ENCODE peak calls at places on chromosomes 7 and 10, in ten cellular contexts. O is gastrocnemius medialis, T is testis, Y is HepG2, P is IMR-90, V is spleen, I is uterus, R is tibial nerve, B is GM12878, E is H1. S is an unnamed sample.

GRCh38 chr10:30103595-30104310 is 44.4 kb upstream of the JCAD start:
- DNase-seq in O (no peak), T (no peak), Y (no peak), P (no peak), V (no peak), I (no peak), R (no peak), B (no peak), E (no peak), S (no peak)

GRCh38 chr7:17130281-17131059 is 168.0 kb upstream of the AHR start:
- DNase-seq in O (no peak), T (no peak), Y (peak; percentile 98), P (peak; percentile 90), V (no peak), I (no peak), R (no peak), B (no peak), E (no peak), S (no peak)

GRCh38 chr7:24877790-24878311 is 102.1 kb downstream of the OSBPL3 start:
- DNase-seq in O (no peak), T (no peak), Y (no peak), P (peak; percentile 42), V (no peak), I (no peak), R (no peak), B (peak; percentile 62), E (no peak), S (no peak)

GRCh38 chr7:86469680-86470295 is 173.9 kb upstream of the GRM3 start:
- DNase-seq in O (peak; percentile 10), T (peak; percentile 89), Y (peak; percentile 70), P (peak; percentile 55), V (no peak), I (no peak), R (peak; percentile 21), B (peak; percentile 27), E (peak; percentile 67), S (no peak)

GRCh38 chr10:712089-712488 is 22.6 kb upstream of the DIP2C start:
- DNase-seq in O (no peak), T (no peak), Y (peak; percentile 84), P (no peak), V (no peak), I (no peak), R (no peak), B (no peak), E (no peak), S (no peak)

GRCh38 chr10:23723796-23724195 is 284.9 kb downstream of the OTUD1 start:
- DNase-seq in O (no peak), T (no peak), Y (no peak), P (no peak), V (no peak), I (no peak), R (no peak), B (no peak), E (no peak), S (no peak)

GRCh38 chr7:116218051-116218645 is 7.8 kb downstream of the TES start:
- DNase-seq in O (no peak), T (no peak), Y (no peak), P (peak; percentile 98), V (no peak), I (no peak), R (no peak), B (no peak), E (no peak), S (no peak)

GRCh38 chr10:67086324-67087139 is 160.7 kb downstream of the LRRTM3 start:
- DNase-seq in O (no peak), T (no peak), Y (no peak), P (no peak), V (no peak), I (no peak), R (no peak), B (no peak), E (no peak), S (no peak)

GRCh38 chr7:128176696-128177095 is 64.4 kb upstream of the LEP start:
- DNase-seq in O (no peak), T (no peak), Y (no peak), P (no peak), V (no peak), I (no peak), R (no peak), B (no peak), E (no peak), S (no peak)

DNA sequence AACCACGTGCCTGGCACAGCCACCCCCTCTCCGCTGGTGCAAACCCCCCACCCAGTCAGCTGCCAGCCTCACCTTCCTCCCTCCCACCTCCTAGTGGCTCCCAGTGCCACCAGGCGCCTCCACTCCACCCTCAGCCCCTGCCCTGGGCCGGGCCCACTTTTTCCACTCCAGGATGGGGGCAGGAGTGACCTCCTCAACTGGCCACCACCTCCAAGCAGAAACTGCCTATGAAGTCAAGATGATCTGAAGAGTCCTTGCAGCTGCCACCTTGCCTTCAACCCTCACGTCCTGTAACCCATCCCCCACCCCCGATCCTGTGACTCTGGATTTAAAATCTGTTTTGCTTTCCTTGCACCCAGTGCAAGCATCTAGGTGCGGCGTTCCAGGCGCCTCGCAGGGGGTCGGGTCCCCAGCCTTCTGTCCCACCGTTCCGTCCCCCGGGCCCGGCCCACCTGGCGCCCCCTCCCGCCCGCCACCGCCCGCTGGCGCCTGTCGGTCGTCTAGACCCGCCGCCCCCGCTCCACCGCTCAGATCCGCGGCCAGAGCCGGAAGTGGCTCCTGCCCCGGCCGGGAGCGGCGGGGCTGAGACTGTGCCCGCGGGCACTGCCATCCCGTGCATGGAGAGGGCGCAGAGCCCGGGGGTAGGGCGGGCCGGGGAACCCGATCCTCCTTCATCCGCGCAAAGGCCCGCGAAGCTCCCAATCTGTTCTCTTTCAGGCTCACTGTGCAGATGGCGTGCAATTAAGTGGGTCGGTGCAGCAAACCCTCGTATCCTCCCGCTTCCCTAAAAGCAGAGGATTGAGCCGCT is 51.2 kb upstream of the GTF2I start:
- DNase-seq in O (peak; percentile 70), T (peak; percentile 23), Y (no peak), P (no peak), V (peak; percentile 88), I (no peak), R (no peak), B (no peak), E (no peak), S (peak; percentile 51)
- TF ChIP-seq POLR2A in O (no peak), T (no peak), Y (no peak), P (no peak), V (no peak), I (no peak), R (no peak), B (no peak), E (no peak), S (no peak)

GRCh38 chr7:151809156-151809863 is 67.6 kb downstream of the PRKAG2 start:
- DNase-seq in O (no peak), T (no peak), Y (no peak), P (no peak), V (peak; percentile 52), I (no peak), R (no peak), B (no peak), E (no peak), S (no peak)
- H3K27ac ChIP-seq in O (no peak overlapping the region), T (no peak overlapping the region), Y (no peak overlapping the region), P (no peak overlapping the region), V (no peak overlapping the region), I (no peak overlapping the region), R (no peak overlapping the region), B (no peak overlapping the region), E (no peak overlapping the region), S (no peak overlapping the region)

DNA sequence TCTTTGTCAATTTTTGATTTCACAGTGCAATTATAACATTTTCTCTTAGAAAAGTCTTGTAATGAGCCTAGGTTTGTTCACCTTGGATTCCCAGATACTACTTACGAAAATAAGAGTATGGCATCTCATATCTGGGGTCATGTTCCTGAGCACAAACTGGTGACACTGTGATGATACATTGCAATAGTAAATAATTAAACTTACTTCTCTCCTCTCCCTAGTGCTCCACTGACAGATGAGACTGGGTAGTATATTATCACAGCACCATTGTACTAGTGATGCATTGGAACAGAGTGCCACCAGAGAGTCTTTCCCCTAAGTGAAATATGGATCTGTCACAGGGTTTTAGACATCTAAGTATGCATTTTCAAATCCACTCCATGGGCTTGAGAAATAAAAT is 275.7 kb downstream of the ZWINT start:
- DNase-seq in O (no peak), T (no peak), Y (no peak), P (no peak), V (no peak), I (no peak), R (no peak), B (no peak), E (no peak), S (no peak)
- TF ChIP-seq POLR2A in O (no peak), T (no peak), Y (no peak), P (no peak), V (no peak), I (no peak), R (no peak), B (no peak), E (no peak), S (no peak)

DNA sequence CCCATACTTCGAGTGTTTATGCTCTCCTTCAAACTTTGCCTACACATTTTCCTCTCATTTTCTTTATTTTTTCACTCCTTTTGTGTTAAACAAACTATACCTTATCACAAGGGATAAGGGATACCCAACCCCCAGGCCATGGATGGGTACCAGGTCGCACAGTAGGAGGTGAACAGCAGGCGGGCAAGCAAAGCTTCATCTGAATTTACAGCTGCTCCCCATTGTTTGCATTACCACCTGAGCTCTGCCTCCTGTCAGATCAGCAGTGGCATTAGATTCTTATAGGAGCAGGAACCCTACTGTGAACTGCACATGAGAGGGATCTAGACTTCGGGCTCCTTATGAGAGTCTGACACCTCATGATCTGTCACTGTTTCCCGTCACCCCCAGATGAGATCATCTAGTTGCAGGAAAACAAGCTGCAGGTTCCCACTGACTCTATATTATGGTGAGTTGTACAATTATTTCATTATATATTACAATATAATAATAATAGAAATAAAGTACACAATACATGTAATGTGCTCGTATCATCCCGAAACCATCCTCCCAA is 28.5 kb downstream of the ZC3HC1 start:
- DNase-seq in O (no peak), T (no peak), Y (no peak), P (no peak), V (no peak), I (no peak), R (no peak), B (no peak), E (no peak), S (no peak)
- H3K27ac ChIP-seq in O (peak overlapping the region; percentile 89), T (no peak overlapping the region), Y (no peak overlapping the region), P (no peak overlapping the region), V (no peak overlapping the region), I (no peak overlapping the region), R (no peak overlapping the region), B (no peak overlapping the region), E (no peak overlapping the region), S (no peak overlapping the region)

DNA sequence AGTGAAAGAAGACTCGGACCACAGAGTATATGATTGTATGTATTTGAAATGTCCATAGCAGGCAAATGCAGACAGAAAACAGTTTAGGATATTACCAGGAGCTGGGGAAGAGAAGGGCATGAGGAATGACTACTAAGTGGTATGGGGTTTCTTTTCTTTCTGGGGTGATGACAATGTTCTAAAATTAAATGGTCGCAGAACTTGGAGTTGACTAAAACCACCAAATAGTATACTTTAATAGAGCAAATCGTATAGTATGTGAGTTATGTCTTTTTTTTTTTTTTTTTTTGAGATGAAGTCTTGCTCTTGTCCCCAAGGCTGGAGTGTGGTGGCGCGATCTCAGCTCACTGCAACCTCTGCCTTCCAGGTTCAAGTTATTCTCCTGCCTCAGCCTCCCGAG is 34.6 kb downstream of the XRCC2 start:
- DNase-seq in O (no peak), T (no peak), Y (no peak), P (no peak), V (no peak), I (no peak), R (no peak), B (no peak), E (no peak), S (no peak)
- TF ChIP-seq POLR2A in O (no peak), T (no peak), Y (no peak), P (no peak), V (no peak), I (no peak), R (no peak), B (no peak), E (no peak), S (no peak)

GRCh38 chr7:141691540-141691939 is 10.4 kb downstream of the DENND11 start:
- DNase-seq in O (no peak), T (no peak), Y (no peak), P (no peak), V (no peak), I (no peak), R (no peak), B (no peak), E (no peak), S (no peak)
- H3K27ac ChIP-seq in O (no peak overlapping the region), T (no peak overlapping the region), Y (no peak overlapping the region), P (no peak overlapping the region), V (no peak overlapping the region), I (no peak overlapping the region), R (no peak overlapping the region), B (no peak overlapping the region), E (no peak overlapping the region), S (no peak overlapping the region)

S was measured in heart left ventricle.